ENCODE peak calls at places on chromosomes 5 and 9, in six cellular contexts. V is HCT116, K is HepG2, E is K562, X is GM12878, J is H1. O is an unnamed sample.

GRCh38 chr5:145204741-145205140 is 630.4 kb downstream of the PRELID2 start:
- DNase-seq in V (no peak), J (no peak), X (no peak), K (no peak), E (no peak), O (no peak)

GRCh38 chr5:40909233-40909632 is at the start of gene C7:
- DNase-seq in E (peak; percentile 24), X (no peak), J (no peak), V (no peak), K (peak; percentile 3), O (no peak)

GRCh38 chr9:125444166-125444565 is 182.5 kb downstream of the GAPVD1 start:
- DNase-seq in K (no peak), X (no peak), J (no peak), V (no peak), E (no peak), O (no peak)

GRCh38 chr9:131402738-131403492 is 9.0 kb downstream of the PRRC2B start:
- DNase-seq in K (peak; percentile 93), X (no peak), E (no peak), J (no peak), V (no peak), O (no peak)

GRCh38 chr9:15642369-15642962 is 89.6 kb downstream of the CCDC171 start:
- DNase-seq in K (peak; percentile 50), X (no peak), V (peak; percentile 43), J (no peak), E (peak; percentile 28), O (peak; percentile 49)

GRCh38 chr5:172775326-172776234 is 4.6 kb upstream of the DUSP1 start:
- DNase-seq in E (no peak), X (no peak), J (no peak), K (peak; percentile 95), V (no peak), O (peak; percentile 51)

GRCh38 chr5:16437974-16438373 is 27.6 kb downstream of the ZNF622 start:
- DNase-seq in J (no peak), K (no peak), V (no peak), X (no peak), E (peak; percentile 19), O (peak; percentile 15)

GRCh38 chr5:146338774-146339714 is at the start of gene POU4F3:
- DNase-seq in J (peak; percentile 68), E (no peak), X (no peak), K (no peak), V (no peak), O (no peak)

GRCh38 chr5:74020488-74020887 is 394.5 kb downstream of the ARHGEF28 start:
- DNase-seq in X (no peak), J (no peak), V (no peak), K (no peak), E (no peak), O (no peak)

GRCh38 chr5:175059687-175060194 is 335.4 kb downstream of the MSX2 start:
- DNase-seq in J (peak; percentile 41), K (peak; percentile 24), V (peak; percentile 10), X (no peak), E (no peak), O (no peak)

GRCh38 chr9:18437315-18438200 is 36.4 kb upstream of the ADAMTSL1 start:
- DNase-seq in V (no peak), E (no peak), J (no peak), X (no peak), K (peak; percentile 9), O (no peak)

GRCh38 chr5:62296998-62297397 is 9.0 kb upstream of the KIF2A start:
- DNase-seq in J (no peak), X (no peak), V (no peak), K (no peak), E (no peak), O (peak; percentile 10)

GRCh38 chr5:104297076-104297475 is 734.5 kb upstream of the NUDT12 start:
- DNase-seq in V (peak; percentile 3), X (no peak), K (no peak), J (no peak), E (no peak), O (no peak)

GRCh38 chr9:136947955-136948510 is 3.0 kb downstream of the C8G start:
- DNase-seq in J (no peak), K (peak; percentile 64), E (peak; percentile 81), X (no peak), V (peak; percentile 35), O (no peak)

GRCh38 chr5:169121631-169122420 is 179.1 kb downstream of the SLIT3 start:
- DNase-seq in K (no peak), X (no peak), E (no peak), V (no peak), J (no peak), O (no peak)

GRCh38 chr5:176700239-176700847 is 53.1 kb downstream of the TSPAN17 start:
- DNase-seq in X (no peak), K (no peak), J (peak; percentile 47), E (peak; percentile 40), V (no peak), O (peak; percentile 47)

GRCh38 chr5:157384971-157385709 is 74.9 kb upstream of the NIPAL4 start:
- DNase-seq in E (no peak), K (no peak), V (no peak), X (no peak), J (peak; percentile 51), O (peak; percentile 68)

GRCh38 chr5:86974910-86975309 is 292.8 kb upstream of the RASA1 start:
- DNase-seq in E (no peak), K (no peak), V (no peak), X (no peak), J (no peak), O (no peak)

GRCh38 chr5:176985516-176985915 is 21.1 kb downstream of the UIMC1 start:
- DNase-seq in K (no peak), J (no peak), X (no peak), V (no peak), E (no peak), O (no peak)

GRCh38 chr9:4537581-4537980 is 47.3 kb downstream of the SLC1A1 start:
- DNase-seq in E (no peak), K (no peak), V (no peak), J (no peak), X (no peak), O (no peak)

GRCh38 chr5:57692582-57693487 is 210.2 kb upstream of the ACTBL2 start:
- DNase-seq in V (peak; percentile 94), X (no peak), K (peak; percentile 92), E (peak; percentile 79), J (peak; percentile 33), O (no peak)

GRCh38 chr9:33161589-33162132 is 5.5 kb downstream of the B4GALT1 start:
- DNase-seq in J (no peak), V (peak; percentile 78), K (no peak), E (no peak), X (no peak), O (no peak)

GRCh38 chr9:81256368-81256767 is 433.0 kb downstream of the TLE1 start:
- DNase-seq in K (no peak), E (no peak), X (no peak), V (no peak), J (no peak), O (no peak)

DNA sequence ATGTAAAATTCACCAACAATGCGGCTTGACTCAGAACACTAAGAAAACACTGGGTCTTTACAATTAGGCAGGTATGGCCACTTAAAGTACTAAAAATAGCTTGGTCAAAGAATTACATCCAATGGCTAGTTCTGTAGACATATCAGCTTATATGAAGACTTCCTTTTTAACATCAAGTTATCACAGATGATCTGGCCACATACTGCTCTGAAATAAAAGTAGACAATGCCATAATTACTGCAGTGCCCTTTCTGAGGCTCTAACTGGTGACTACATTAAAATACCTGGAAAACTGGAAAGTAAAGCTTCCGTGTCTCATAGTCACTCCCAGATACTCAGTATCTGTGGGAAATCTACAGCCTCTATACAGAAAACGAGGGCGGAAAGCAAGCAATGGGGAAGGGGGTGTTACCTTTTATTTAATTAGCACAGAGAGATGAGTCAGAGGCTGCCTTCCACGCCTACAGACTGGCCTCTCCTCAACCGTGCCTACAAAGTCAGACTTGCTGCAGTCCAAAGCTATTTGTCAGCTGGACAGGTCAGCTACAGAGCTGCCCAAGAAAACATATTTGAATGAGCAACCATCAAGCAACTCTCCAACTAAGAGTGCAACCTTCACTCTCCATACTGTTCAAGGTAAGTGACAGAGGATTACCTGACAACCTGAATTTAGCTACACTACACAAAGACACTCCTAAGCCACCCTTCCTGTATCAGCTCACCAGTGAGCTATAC is 8.7 kb downstream of the SERINC5 start:
- DNase-seq in J (no peak), K (peak; percentile 73), X (peak; percentile 44), E (peak; percentile 88), V (peak; percentile 83), O (peak; percentile 86)
- TF ChIP-seq JUND in J (peak; percentile 87), K (peak; percentile 45), X (no peak), E (peak; percentile 95), V (peak; percentile 82), O (no peak)

DNA sequence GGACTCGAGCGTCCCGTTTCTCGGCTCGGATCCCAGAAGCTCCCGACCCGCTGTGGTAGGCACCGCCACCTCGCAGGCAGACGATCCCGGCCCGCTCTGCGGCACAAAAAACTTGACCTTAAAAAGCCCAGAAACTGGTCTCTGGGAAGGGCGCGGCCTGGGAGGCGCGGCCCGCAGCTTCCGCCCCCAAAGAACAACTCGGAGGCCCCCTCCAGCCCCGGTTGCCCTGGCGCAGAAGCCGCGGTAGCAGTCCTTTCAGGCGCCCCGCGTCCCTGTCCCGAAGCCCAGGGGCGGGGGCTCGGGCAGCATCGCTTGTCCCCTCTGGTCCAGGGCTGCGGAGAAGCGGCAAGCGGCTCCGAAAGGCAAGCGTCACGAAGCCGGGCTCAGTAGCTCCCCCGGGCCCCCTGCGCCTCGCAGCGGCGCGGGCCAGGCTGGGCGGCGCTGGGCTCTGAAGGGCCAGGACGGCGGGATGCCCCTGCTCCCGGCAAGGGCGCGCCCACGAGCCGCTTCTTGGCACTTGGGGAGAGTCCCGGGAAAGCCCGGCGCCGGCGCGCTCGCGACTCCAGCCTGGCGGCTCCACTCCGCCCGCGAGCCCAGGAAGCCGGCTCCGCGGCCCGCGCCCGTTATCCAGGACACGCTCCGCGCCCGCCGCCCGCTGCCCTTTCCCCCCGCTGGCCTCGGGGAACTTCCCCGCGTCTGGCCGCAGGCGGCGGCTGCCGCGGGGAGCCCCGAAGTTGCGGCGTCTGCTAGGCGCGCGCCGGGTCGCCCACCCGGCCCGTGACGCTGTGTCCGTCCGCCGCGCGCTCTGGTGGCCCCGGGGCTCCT is at the start of gene GCNT4:
- DNase-seq in V (no peak), E (no peak), K (no peak), X (no peak), J (no peak), O (peak; percentile 23)
- TF ChIP-seq JUND in V (no peak), E (no peak), K (no peak), X (no peak), J (no peak), O (no peak)

GRCh38 chr5:136079195-136079985 is 50.6 kb downstream of the TGFBI start:
- DNase-seq in J (no peak), E (no peak), K (no peak), V (no peak), X (no peak), O (no peak)

GRCh38 chr5:136082390-136083193 is 50.1 kb upstream of the SMAD5 start:
- DNase-seq in V (peak; percentile 57), K (peak; percentile 59), E (peak; percentile 79), J (no peak), X (no peak), O (peak; percentile 66)

GRCh38 chr5:136080483-136081180 is 51.8 kb downstream of the TGFBI start:
- DNase-seq in X (peak; percentile 82), V (peak; percentile 63), K (no peak), E (peak; percentile 90), J (peak; percentile 47), O (no peak)

GRCh38 chr5:136081192-136081591 is 51.5 kb upstream of the SMAD5 start:
- DNase-seq in V (no peak), X (no peak), K (no peak), J (no peak), E (no peak), O (no peak)

GRCh38 chr5:136080113-136080482 is 51.3 kb downstream of the TGFBI start:
- DNase-seq in V (no peak), K (no peak), X (no peak), E (no peak), J (no peak), O (no peak)
- TF ChIP-seq JUND in V (no peak), K (no peak), X (no peak), E (no peak), J (no peak), O (no peak)

GRCh38 chr5:90626493-90626892 is 67.9 kb downstream of the ADGRV1 start:
- DNase-seq in J (no peak), E (no peak), K (no peak), V (no peak), X (no peak), O (no peak)
- TF ChIP-seq JUND in J (no peak), E (no peak), K (no peak), V (no peak), X (no peak), O (no peak)